ENCODE peak calls at places on chromosomes 4 and X, in eight cellular contexts. One of them, this sample, is unnamed.

GRCh38 chr4:27003602-27004238 is 143.1 kb downstream of the STIM2 start:
- DNase-seq in stomach: no peak
- DNase-seq in endothelial cell of umbilical vein: no peak
- DNase-seq in GM10248: no peak
- DNase-seq in MCF 10A: no peak
- DNase-seq in T-cell: no peak
- DNase-seq in stimulated activated CD4-positive, alpha-beta T cell treated with anti-CD3 and anti-CD28 coated beads, TNF-alpha, amount 100 ng/mL, for 4 hours: no peak
- DNase-seq in fibroblast of the aortic adventitia: no peak
- DNase-seq in this sample: no peak

GRCh38 chr4:88308587-88308986 is 24.2 kb upstream of the PPM1K start:
- DNase-seq in stomach: no peak
- DNase-seq in endothelial cell of umbilical vein: no peak
- DNase-seq in GM10248: no peak
- DNase-seq in MCF 10A: no peak
- DNase-seq in T-cell: no peak
- DNase-seq in stimulated activated CD4-positive, alpha-beta T cell treated with anti-CD3 and anti-CD28 coated beads, TNF-alpha, amount 100 ng/mL, for 4 hours: no peak
- DNase-seq in fibroblast of the aortic adventitia: no peak
- DNase-seq in this sample: no peak

GRCh38 chrX:33062016-33062415 is 149.3 kb downstream of the DMD start:
- DNase-seq in stomach: no peak
- DNase-seq in endothelial cell of umbilical vein: no peak
- DNase-seq in GM10248: no peak
- DNase-seq in MCF 10A: no peak
- DNase-seq in T-cell: no peak
- DNase-seq in stimulated activated CD4-positive, alpha-beta T cell treated with anti-CD3 and anti-CD28 coated beads, TNF-alpha, amount 100 ng/mL, for 4 hours: no peak
- DNase-seq in fibroblast of the aortic adventitia: no peak
- DNase-seq in this sample: no peak

GRCh38 chrX:12974797-12975669 is at the start of gene TMSB4X:
- DNase-seq in stomach: peak
- DNase-seq in endothelial cell of umbilical vein: peak
- DNase-seq in GM10248: peak
- DNase-seq in MCF 10A: peak
- DNase-seq in T-cell: peak
- DNase-seq in stimulated activated CD4-positive, alpha-beta T cell treated with anti-CD3 and anti-CD28 coated beads, TNF-alpha, amount 100 ng/mL, for 4 hours: peak
- DNase-seq in fibroblast of the aortic adventitia: peak
- DNase-seq in this sample: peak

GRCh38 chrX:38126179-38126578 is 94.5 kb downstream of the SRPX start:
- DNase-seq in stomach: no peak
- DNase-seq in endothelial cell of umbilical vein: peak
- DNase-seq in GM10248: no peak
- DNase-seq in MCF 10A: no peak
- DNase-seq in T-cell: no peak
- DNase-seq in stimulated activated CD4-positive, alpha-beta T cell treated with anti-CD3 and anti-CD28 coated beads, TNF-alpha, amount 100 ng/mL, for 4 hours: no peak
- DNase-seq in fibroblast of the aortic adventitia: no peak
- DNase-seq in this sample: no peak

GRCh38 chr4:86640469-86640868 is 46.4 kb downstream of the PTPN13 start:
- DNase-seq in stomach: no peak
- DNase-seq in endothelial cell of umbilical vein: no peak
- DNase-seq in GM10248: no peak
- DNase-seq in MCF 10A: peak
- DNase-seq in T-cell: no peak
- DNase-seq in stimulated activated CD4-positive, alpha-beta T cell treated with anti-CD3 and anti-CD28 coated beads, TNF-alpha, amount 100 ng/mL, for 4 hours: no peak
- DNase-seq in fibroblast of the aortic adventitia: peak
- DNase-seq in this sample: no peak

GRCh38 chr4:148076964-148077363 is 345.1 kb downstream of the ARHGAP10 start:
- DNase-seq in stomach: no peak
- DNase-seq in endothelial cell of umbilical vein: no peak
- DNase-seq in GM10248: no peak
- DNase-seq in MCF 10A: no peak
- DNase-seq in T-cell: no peak
- DNase-seq in stimulated activated CD4-positive, alpha-beta T cell treated with anti-CD3 and anti-CD28 coated beads, TNF-alpha, amount 100 ng/mL, for 4 hours: no peak
- DNase-seq in fibroblast of the aortic adventitia: no peak
- DNase-seq in this sample: no peak

GRCh38 chrX:38941675-38942074 is 140.4 kb downstream of the MID1IP1 start:
- DNase-seq in stomach: no peak
- DNase-seq in endothelial cell of umbilical vein: no peak
- DNase-seq in GM10248: no peak
- DNase-seq in MCF 10A: peak
- DNase-seq in T-cell: no peak
- DNase-seq in stimulated activated CD4-positive, alpha-beta T cell treated with anti-CD3 and anti-CD28 coated beads, TNF-alpha, amount 100 ng/mL, for 4 hours: no peak
- DNase-seq in fibroblast of the aortic adventitia: peak
- DNase-seq in this sample: no peak

GRCh38 chr4:115781528-115782146 is 668.2 kb upstream of the NDST4 start:
- DNase-seq in stomach: no peak
- DNase-seq in endothelial cell of umbilical vein: no peak
- DNase-seq in GM10248: no peak
- DNase-seq in MCF 10A: no peak
- DNase-seq in T-cell: no peak
- DNase-seq in stimulated activated CD4-positive, alpha-beta T cell treated with anti-CD3 and anti-CD28 coated beads, TNF-alpha, amount 100 ng/mL, for 4 hours: no peak
- DNase-seq in fibroblast of the aortic adventitia: no peak
- DNase-seq in this sample: no peak

GRCh38 chr4:62117879-62118278 is 917.8 kb downstream of the ADGRL3 start:
- DNase-seq in stomach: no peak
- DNase-seq in endothelial cell of umbilical vein: no peak
- DNase-seq in GM10248: no peak
- DNase-seq in MCF 10A: no peak
- DNase-seq in T-cell: no peak
- DNase-seq in stimulated activated CD4-positive, alpha-beta T cell treated with anti-CD3 and anti-CD28 coated beads, TNF-alpha, amount 100 ng/mL, for 4 hours: no peak
- DNase-seq in fibroblast of the aortic adventitia: no peak
- DNase-seq in this sample: no peak

GRCh38 chr4:169621754-169622481 is 1.5 kb downstream of the CLCN3 start:
- DNase-seq in stomach: no peak
- DNase-seq in endothelial cell of umbilical vein: peak
- DNase-seq in GM10248: no peak
- DNase-seq in MCF 10A: peak
- DNase-seq in T-cell: peak
- DNase-seq in stimulated activated CD4-positive, alpha-beta T cell treated with anti-CD3 and anti-CD28 coated beads, TNF-alpha, amount 100 ng/mL, for 4 hours: no peak
- DNase-seq in fibroblast of the aortic adventitia: no peak
- DNase-seq in this sample: no peak

GRCh38 chr4:168724243-168724642 is 227.4 kb downstream of the PALLD start:
- DNase-seq in stomach: no peak
- DNase-seq in endothelial cell of umbilical vein: no peak
- DNase-seq in GM10248: no peak
- DNase-seq in MCF 10A: no peak
- DNase-seq in T-cell: no peak
- DNase-seq in stimulated activated CD4-positive, alpha-beta T cell treated with anti-CD3 and anti-CD28 coated beads, TNF-alpha, amount 100 ng/mL, for 4 hours: no peak
- DNase-seq in fibroblast of the aortic adventitia: no peak
- DNase-seq in this sample: no peak

GRCh38 chr4:145623831-145624230 is 4.6 kb downstream of the MMAA start:
- DNase-seq in stomach: no peak
- DNase-seq in endothelial cell of umbilical vein: peak
- DNase-seq in GM10248: no peak
- DNase-seq in MCF 10A: no peak
- DNase-seq in T-cell: no peak
- DNase-seq in stimulated activated CD4-positive, alpha-beta T cell treated with anti-CD3 and anti-CD28 coated beads, TNF-alpha, amount 100 ng/mL, for 4 hours: no peak
- DNase-seq in fibroblast of the aortic adventitia: peak
- DNase-seq in this sample: no peak